ENCODE peak calls at places on chromosomes 3 and 15, in five cellular contexts. One of them, this sample, is unnamed.

GRCh38 chr3:131349454-131349853 is 32.1 kb upstream of the NUDT16 start:
- DNase-seq in GM13976: no peak
- DNase-seq in GM12865: no peak
- DNase-seq in foreskin fibroblast: no peak
- DNase-seq in A172: no peak
- DNase-seq in this sample: no peak

GRCh38 chr3:181265750-181266333 is 276.3 kb upstream of the DNAJC19 start:
- DNase-seq in GM13976: no peak
- DNase-seq in GM12865: peak
- DNase-seq in A172: peak
- DNase-seq in foreskin fibroblast: no peak
- DNase-seq in this sample: no peak

GRCh38 chr3:104885214-104885814 is 481.4 kb upstream of the ALCAM start:
- DNase-seq in GM13976: no peak
- DNase-seq in foreskin fibroblast: no peak
- DNase-seq in A172: peak
- DNase-seq in GM12865: peak
- DNase-seq in this sample: no peak

GRCh38 chr15:75213212-75213767 is 11.6 kb downstream of the C15orf39 start:
- DNase-seq in GM13976: no peak
- DNase-seq in foreskin fibroblast: no peak
- DNase-seq in GM12865: no peak
- DNase-seq in A172: no peak
- DNase-seq in this sample: no peak

GRCh38 chr3:193905541-193905940 is 230.4 kb upstream of the HES1 start:
- DNase-seq in GM12865: no peak
- DNase-seq in GM13976: no peak
- DNase-seq in foreskin fibroblast: peak
- DNase-seq in A172: no peak
- DNase-seq in this sample: no peak

GRCh38 chr15:37995461-37996347 is 61.3 kb downstream of the TMCO5A start:
- DNase-seq in GM13976: no peak
- DNase-seq in GM12865: peak
- DNase-seq in foreskin fibroblast: peak
- DNase-seq in A172: peak
- DNase-seq in this sample: peak

GRCh38 chr15:70647396-70647795 is 116.0 kb downstream of the UACA start:
- DNase-seq in GM13976: no peak
- DNase-seq in GM12865: no peak
- DNase-seq in A172: no peak
- DNase-seq in foreskin fibroblast: peak
- DNase-seq in this sample: no peak

GRCh38 chr15:55917881-55918296 is 75.5 kb downstream of the NEDD4 start:
- DNase-seq in GM12865: peak
- DNase-seq in foreskin fibroblast: peak
- DNase-seq in A172: peak
- DNase-seq in GM13976: no peak
- DNase-seq in this sample: peak

GRCh38 chr3:194738254-194739093 is 52.8 kb downstream of the FAM43A start:
- DNase-seq in GM12865: no peak
- DNase-seq in A172: peak
- DNase-seq in foreskin fibroblast: peak
- DNase-seq in GM13976: no peak
- DNase-seq in this sample: no peak

GRCh38 chr3:138389841-138390581 is 41.6 kb downstream of the MRAS start:
- DNase-seq in GM13976: no peak
- DNase-seq in foreskin fibroblast: peak
- DNase-seq in A172: peak
- DNase-seq in GM12865: no peak
- DNase-seq in this sample: peak

GRCh38 chr3:127448161-127448561 is 142.4 kb downstream of the TPRA1 start:
- DNase-seq in foreskin fibroblast: no peak
- DNase-seq in GM13976: no peak
- DNase-seq in GM12865: no peak
- DNase-seq in A172: peak
- DNase-seq in this sample: peak

GRCh38 chr15:96687388-96688107 is 357.0 kb downstream of the NR2F2 start:
- DNase-seq in GM13976: no peak
- DNase-seq in A172: peak
- DNase-seq in GM12865: no peak
- DNase-seq in foreskin fibroblast: no peak
- DNase-seq in this sample: no peak

GRCh38 chr15:28967071-28967470 is 81.3 kb downstream of the APBA2 start:
- DNase-seq in GM13976: no peak
- DNase-seq in GM12865: no peak
- DNase-seq in foreskin fibroblast: no peak
- DNase-seq in A172: no peak
- DNase-seq in this sample: no peak

GRCh38 chr15:80240261-80240660 is 11.8 kb downstream of the CTXND1 start:
- DNase-seq in GM13976: no peak
- DNase-seq in foreskin fibroblast: no peak
- DNase-seq in A172: no peak
- DNase-seq in GM12865: no peak
- DNase-seq in this sample: no peak

GRCh38 chr3:190073264-190073663 is 47.4 kb downstream of the P3H2 start:
- DNase-seq in foreskin fibroblast: peak
- DNase-seq in GM13976: no peak
- DNase-seq in GM12865: peak
- DNase-seq in A172: no peak
- DNase-seq in this sample: no peak

GRCh38 chr15:41841131-41841530 is 2.5 kb downstream of the PLA2G4B start:
- DNase-seq in foreskin fibroblast: no peak
- DNase-seq in GM13976: no peak
- DNase-seq in GM12865: no peak
- DNase-seq in A172: no peak
- DNase-seq in this sample: no peak

GRCh38 chr3:182585532-182586150 is 207.7 kb upstream of the ATP11B start:
- DNase-seq in foreskin fibroblast: no peak
- DNase-seq in GM13976: no peak
- DNase-seq in A172: no peak
- DNase-seq in GM12865: no peak
- DNase-seq in this sample: no peak

GRCh38 chr3:18370672-18371071 is 54.5 kb downstream of the SATB1 start:
- DNase-seq in foreskin fibroblast: no peak
- DNase-seq in GM12865: no peak
- DNase-seq in GM13976: no peak
- DNase-seq in A172: no peak
- DNase-seq in this sample: no peak

GRCh38 chr3:45105855-45106655 is 40.1 kb downstream of the CDCP1 start:
- DNase-seq in GM12865: peak
- DNase-seq in GM13976: no peak
- DNase-seq in A172: peak
- DNase-seq in foreskin fibroblast: peak
- DNase-seq in this sample: peak

GRCh38 chr3:78139166-78139565 is 1099.3 kb downstream of the ROBO2 start:
- DNase-seq in A172: peak
- DNase-seq in GM13976: no peak
- DNase-seq in GM12865: no peak
- DNase-seq in foreskin fibroblast: peak
- DNase-seq in this sample: peak

GRCh38 chr15:52021128-52021671 is 2.2 kb downstream of the MAPK6 start:
- DNase-seq in foreskin fibroblast: peak
- DNase-seq in GM12865: peak
- DNase-seq in A172: peak
- DNase-seq in GM13976: peak
- DNase-seq in this sample: peak

GRCh38 chr3:193872265-193872753 is 263.6 kb upstream of the HES1 start:
- DNase-seq in GM12865: peak
- DNase-seq in A172: peak
- DNase-seq in GM13976: no peak
- DNase-seq in foreskin fibroblast: peak
- DNase-seq in this sample: peak

GRCh38 chr15:79970921-79971434 is at the start of gene BCL2A1:
- DNase-seq in GM13976: peak
- DNase-seq in foreskin fibroblast: peak
- DNase-seq in GM12865: peak
- DNase-seq in A172: no peak
- DNase-seq in this sample: peak

GRCh38 chr15:58505581-58505980 is 73.8 kb downstream of the LIPC start:
- DNase-seq in foreskin fibroblast: peak
- DNase-seq in GM12865: no peak
- DNase-seq in A172: peak
- DNase-seq in GM13976: no peak
- DNase-seq in this sample: no peak

GRCh38 chr15:77810180-77810579 is 177.5 kb upstream of the LINGO1 start:
- DNase-seq in A172: no peak
- DNase-seq in GM12865: no peak
- DNase-seq in foreskin fibroblast: no peak
- DNase-seq in GM13976: no peak
- DNase-seq in this sample: no peak

GRCh38 chr15:71303977-71304376 is 188.7 kb downstream of the THSD4 start:
- DNase-seq in GM13976: no peak
- DNase-seq in GM12865: no peak
- DNase-seq in foreskin fibroblast: no peak
- DNase-seq in A172: no peak
- DNase-seq in this sample: no peak

GRCh38 chr3:146218880-146219866 is 31.7 kb downstream of the PLSCR4 start:
- DNase-seq in A172: peak
- DNase-seq in GM13976: peak
- DNase-seq in foreskin fibroblast: peak
- DNase-seq in GM12865: peak
- DNase-seq in this sample: no peak

GRCh38 chr3:157311633-157312365 is 124.9 kb upstream of the PTX3 start:
- DNase-seq in foreskin fibroblast: peak
- DNase-seq in GM12865: no peak
- DNase-seq in A172: peak
- DNase-seq in GM13976: no peak
- DNase-seq in this sample: peak

GRCh38 chr3:72440491-72440890 is 407.8 kb downstream of the SHQ1 start:
- DNase-seq in foreskin fibroblast: no peak
- DNase-seq in A172: no peak
- DNase-seq in GM12865: peak
- DNase-seq in GM13976: no peak
- DNase-seq in this sample: no peak

GRCh38 chr3:100023150-100023549 is 91.2 kb downstream of the FILIP1L start:
- DNase-seq in foreskin fibroblast: peak
- DNase-seq in GM13976: no peak
- DNase-seq in A172: no peak
- DNase-seq in GM12865: no peak
- DNase-seq in this sample: no peak

GRCh38 chr3:40725026-40725425 is 200.3 kb downstream of the ZNF621 start:
- DNase-seq in GM12865: no peak
- DNase-seq in foreskin fibroblast: no peak
- DNase-seq in A172: no peak
- DNase-seq in GM13976: no peak
- DNase-seq in this sample: no peak

GRCh38 chr3:120147072-120147871 is 53.0 kb upstream of the GSK3B start:
- DNase-seq in foreskin fibroblast: no peak
- DNase-seq in GM13976: peak
- DNase-seq in A172: no peak
- DNase-seq in GM12865: peak
- DNase-seq in this sample: no peak

GRCh38 chr3:144770291-144770690 is 798.7 kb downstream of the DIPK2A start:
- DNase-seq in GM13976: no peak
- DNase-seq in foreskin fibroblast: no peak
- DNase-seq in A172: no peak
- DNase-seq in GM12865: no peak
- DNase-seq in this sample: no peak

GRCh38 chr3:146577662-146578061 is 27.5 kb downstream of the PLSCR5 start:
- DNase-seq in A172: peak
- DNase-seq in foreskin fibroblast: peak
- DNase-seq in GM12865: peak
- DNase-seq in GM13976: no peak
- DNase-seq in this sample: peak

GRCh38 chr3:20055020-20055775 is 15.0 kb downstream of the KAT2B start:
- DNase-seq in GM13976: no peak
- DNase-seq in GM12865: peak
- DNase-seq in foreskin fibroblast: no peak
- DNase-seq in A172: peak
- DNase-seq in this sample: no peak

GRCh38 chr3:130626021-130626420 is 109.0 kb downstream of the COL6A6 start:
- DNase-seq in A172: peak
- DNase-seq in GM12865: no peak
- DNase-seq in foreskin fibroblast: peak
- DNase-seq in GM13976: no peak
- DNase-seq in this sample: peak

GRCh38 chr3:168884353-168884903 is 779.1 kb downstream of the MECOM start:
- DNase-seq in GM13976: no peak
- DNase-seq in GM12865: no peak
- DNase-seq in A172: peak
- DNase-seq in foreskin fibroblast: peak
- DNase-seq in this sample: peak

GRCh38 chr15:71332605-71333004 is 217.3 kb downstream of the THSD4 start:
- DNase-seq in GM12865: no peak
- DNase-seq in GM13976: no peak
- DNase-seq in foreskin fibroblast: peak
- DNase-seq in A172: no peak
- DNase-seq in this sample: no peak

GRCh38 chr15:96219681-96220080 is 110.8 kb upstream of the NR2F2 start:
- DNase-seq in GM12865: peak
- DNase-seq in foreskin fibroblast: no peak
- DNase-seq in A172: no peak
- DNase-seq in GM13976: no peak
- DNase-seq in this sample: no peak

GRCh38 chr3:44648564-44649229 is at the start of gene ZNF35:
- DNase-seq in foreskin fibroblast: peak
- DNase-seq in A172: peak
- DNase-seq in GM13976: peak
- DNase-seq in GM12865: peak
- DNase-seq in this sample: peak